ENCODE peak calls at places on chromosomes 5 and 9, in four cellular contexts. F, U, T and J are unnamed samples.

GRCh38 chr5:164504141-164504772 is 998.8 kb downstream of the MAT2B start:
- DNase-seq in F (no peak), U (peak), T (peak), J (peak)

GRCh38 chr5:148788636-148789035 is 37.8 kb upstream of the ADRB2 start:
- DNase-seq in F (no peak), U (no peak), T (no peak), J (no peak)

GRCh38 chr5:93746406-93747056 is 5.1 kb upstream of the POU5F2 start:
- DNase-seq in F (no peak), U (no peak), T (no peak), J (no peak)

GRCh38 chr5:89668821-89669220 is 740.7 kb downstream of the CETN3 start:
- DNase-seq in F (no peak), U (no peak), T (no peak), J (no peak)

GRCh38 chr5:107792940-107793339 is 122.2 kb upstream of the EFNA5 start:
- DNase-seq in F (no peak), U (no peak), T (no peak), J (no peak)

GRCh38 chr9:112849363-112849922 is 41.2 kb downstream of the SLC46A2 start:
- DNase-seq in F (no peak), U (no peak), T (no peak), J (no peak)

GRCh38 chr5:107119656-107120055 is 551.1 kb downstream of the EFNA5 start:
- DNase-seq in F (no peak), U (no peak), T (no peak), J (no peak)

GRCh38 chr9:74920944-74921626 is 31.6 kb downstream of the C9orf40 start:
- DNase-seq in F (no peak), U (no peak), T (no peak), J (no peak)

GRCh38 chr9:133854785-133855184 is 116.6 kb upstream of the SARDH start:
- DNase-seq in F (no peak), U (no peak), T (no peak), J (no peak)

GRCh38 chr9:89880721-89881120 is 275.9 kb downstream of the GADD45G start:
- DNase-seq in F (no peak), U (no peak), T (no peak), J (no peak)

GRCh38 chr5:88787856-88788255 is 95.1 kb downstream of the MEF2C start:
- DNase-seq in F (no peak), U (no peak), T (no peak), J (no peak)

GRCh38 chr5:16588434-16589214 is 28.2 kb downstream of the RETREG1 start:
- DNase-seq in F (no peak), U (no peak), T (no peak), J (no peak)

GRCh38 chr9:110148384-110148783 is 59.6 kb downstream of the C9orf152 start:
- DNase-seq in F (no peak), U (no peak), T (no peak), J (peak)

GRCh38 chr9:93674580-93675335 is 98.4 kb downstream of the PHF2 start:
- DNase-seq in F (no peak), U (no peak), T (no peak), J (no peak)

GRCh38 chr9:5994486-5994885 is 20.9 kb downstream of the RANBP6 start:
- DNase-seq in F (no peak), U (no peak), T (no peak), J (no peak)

GRCh38 chr5:145980718-145981117 is 44.3 kb downstream of the SH3RF2 start:
- DNase-seq in F (no peak), U (no peak), T (no peak), J (no peak)

GRCh38 chr5:172771439-172772111 is 580 bp upstream of the DUSP1 start:
- DNase-seq in F (no peak), U (no peak), T (no peak), J (no peak)

GRCh38 chr5:151820903-151821302 is 49.1 kb downstream of the G3BP1 start:
- DNase-seq in F (no peak), U (no peak), T (no peak), J (no peak)

GRCh38 chr9:32986971-32987370 is 14.5 kb downstream of the APTX start:
- DNase-seq in F (no peak), U (no peak), T (no peak), J (no peak)

GRCh38 chr5:28012538-28012937 is 974.2 kb upstream of the CDH9 start:
- DNase-seq in F (no peak), U (no peak), T (no peak), J (no peak)

GRCh38 chr9:131010482-131011273 is 1.7 kb downstream of the LAMC3 start:
- DNase-seq in F (no peak), U (no peak), T (no peak), J (no peak)

GRCh38 chr5:167777746-167778145 is 513.7 kb upstream of the WWC1 start:
- DNase-seq in F (no peak), U (no peak), T (no peak), J (no peak)

GRCh38 chr9:114371343-114371985 is 16.3 kb downstream of the AKNA start:
- DNase-seq in F (no peak), U (no peak), T (no peak), J (no peak)

GRCh38 chr5:58582004-58582403 is 871 bp upstream of the RAB3C start:
- DNase-seq in F (no peak), U (no peak), T (no peak), J (no peak)